ENCODE peak calls at places on chromosomes 4 and X, in seven cellular contexts. One of them, this sample, is unnamed.
A peak's percentile ranks its signal among the peaks of the same experiment; 100 is the strongest.

GRCh38 chr4:138891610-138892009 is 124.0 kb upstream of the NOCT start:
- DNase-seq in tibial artery: no peak
- DNase-seq in psoas muscle: no peak
- DNase-seq in H9: no peak
- DNase-seq in mammary epithelial cell: no peak
- DNase-seq in transverse colon: no peak
- DNase-seq in RWPE1: no peak
- DNase-seq in this sample: no peak

GRCh38 chr4:26474551-26474950 is 15.7 kb downstream of the CCKAR start:
- DNase-seq in RWPE1: no peak
- DNase-seq in mammary epithelial cell: no peak
- DNase-seq in transverse colon: no peak
- DNase-seq in psoas muscle: no peak
- DNase-seq in H9: no peak
- DNase-seq in tibial artery: no peak
- DNase-seq in this sample: no peak

GRCh38 chr4:53551281-53551864 is 39.9 kb downstream of the LNX1 start:
- DNase-seq in H9: no peak
- DNase-seq in psoas muscle: no peak
- DNase-seq in mammary epithelial cell: no peak
- DNase-seq in tibial artery: no peak
- DNase-seq in transverse colon: no peak
- DNase-seq in RWPE1: no peak
- DNase-seq in this sample: no peak

GRCh38 chrX:17425151-17425550 is 50.2 kb downstream of the NHS start:
- DNase-seq in RWPE1: no peak
- DNase-seq in mammary epithelial cell: no peak
- DNase-seq in H9: no peak
- DNase-seq in transverse colon: no peak
- DNase-seq in tibial artery: no peak
- DNase-seq in psoas muscle: no peak
- DNase-seq in this sample: no peak

GRCh38 chr4:41718907-41719306 is 29.6 kb downstream of the PHOX2B start:
- DNase-seq in RWPE1: peak; percentile 56
- DNase-seq in mammary epithelial cell: peak; percentile 30
- DNase-seq in transverse colon: no peak
- DNase-seq in H9: no peak
- DNase-seq in psoas muscle: no peak
- DNase-seq in tibial artery: no peak
- DNase-seq in this sample: no peak

GRCh38 chrX:11423362-11423818 is 130.2 kb downstream of the AMELX start:
- DNase-seq in H9: no peak
- DNase-seq in mammary epithelial cell: peak; percentile 30
- DNase-seq in tibial artery: peak; percentile 33
- DNase-seq in transverse colon: peak; percentile 35
- DNase-seq in RWPE1: no peak
- DNase-seq in psoas muscle: peak; percentile 15
- DNase-seq in this sample: no peak

GRCh38 chrX:28015993-28016392 is 34.7 kb upstream of the DCAF8L1 start:
- DNase-seq in transverse colon: no peak
- DNase-seq in RWPE1: no peak
- DNase-seq in psoas muscle: no peak
- DNase-seq in mammary epithelial cell: no peak
- DNase-seq in H9: no peak
- DNase-seq in tibial artery: no peak
- DNase-seq in this sample: no peak

GRCh38 chr4:78137538-78137937 is 80.4 kb downstream of the FRAS1 start:
- DNase-seq in H9: no peak
- DNase-seq in mammary epithelial cell: no peak
- DNase-seq in tibial artery: no peak
- DNase-seq in RWPE1: no peak
- DNase-seq in psoas muscle: no peak
- DNase-seq in transverse colon: no peak
- DNase-seq in this sample: no peak

GRCh38 chr4:53705972-53706371 is 114.7 kb upstream of the LNX1 start:
- DNase-seq in tibial artery: no peak
- DNase-seq in H9: no peak
- DNase-seq in transverse colon: no peak
- DNase-seq in psoas muscle: no peak
- DNase-seq in RWPE1: no peak
- DNase-seq in mammary epithelial cell: no peak
- DNase-seq in this sample: no peak

GRCh38 chr4:101857176-101857575 is 66.6 kb downstream of the BANK1 start:
- DNase-seq in psoas muscle: no peak
- DNase-seq in RWPE1: no peak
- DNase-seq in mammary epithelial cell: no peak
- DNase-seq in H9: no peak
- DNase-seq in tibial artery: no peak
- DNase-seq in transverse colon: no peak
- DNase-seq in this sample: no peak

GRCh38 chr4:107757860-107758476 is 37.9 kb upstream of the PAPSS1 start:
- DNase-seq in H9: no peak
- DNase-seq in psoas muscle: no peak
- DNase-seq in RWPE1: peak; percentile 20
- DNase-seq in tibial artery: no peak
- DNase-seq in mammary epithelial cell: no peak
- DNase-seq in transverse colon: no peak
- DNase-seq in this sample: no peak

GRCh38 chr4:150004481-150004880 is 73.8 kb upstream of the DCLK2 start:
- DNase-seq in RWPE1: no peak
- DNase-seq in H9: no peak
- DNase-seq in mammary epithelial cell: no peak
- DNase-seq in psoas muscle: no peak
- DNase-seq in transverse colon: no peak
- DNase-seq in tibial artery: no peak
- DNase-seq in this sample: no peak

GRCh38 chr4:168488800-168489404 is 8.0 kb upstream of the PALLD start:
- DNase-seq in mammary epithelial cell: no peak
- DNase-seq in transverse colon: no peak
- DNase-seq in tibial artery: no peak
- DNase-seq in RWPE1: no peak
- DNase-seq in H9: no peak
- DNase-seq in psoas muscle: no peak
- DNase-seq in this sample: no peak

GRCh38 chrX:106791495-106791894 is 11.0 kb upstream of the TBC1D8B start:
- DNase-seq in psoas muscle: no peak
- DNase-seq in RWPE1: no peak
- DNase-seq in H9: no peak
- DNase-seq in mammary epithelial cell: no peak
- DNase-seq in transverse colon: no peak
- DNase-seq in tibial artery: no peak
- DNase-seq in this sample: no peak

GRCh38 chr4:53987761-53988171 is 76.6 kb downstream of the CHIC2 start:
- DNase-seq in psoas muscle: no peak
- DNase-seq in transverse colon: no peak
- DNase-seq in mammary epithelial cell: peak; percentile 88
- DNase-seq in tibial artery: no peak
- DNase-seq in H9: no peak
- DNase-seq in RWPE1: peak; percentile 65
- DNase-seq in this sample: no peak

GRCh38 chr4:69154021-69154420 is 57.7 kb downstream of the UGT2B7 start:
- DNase-seq in tibial artery: no peak
- DNase-seq in transverse colon: no peak
- DNase-seq in psoas muscle: no peak
- DNase-seq in mammary epithelial cell: no peak
- DNase-seq in H9: no peak
- DNase-seq in RWPE1: no peak
- DNase-seq in this sample: no peak

DNA sequence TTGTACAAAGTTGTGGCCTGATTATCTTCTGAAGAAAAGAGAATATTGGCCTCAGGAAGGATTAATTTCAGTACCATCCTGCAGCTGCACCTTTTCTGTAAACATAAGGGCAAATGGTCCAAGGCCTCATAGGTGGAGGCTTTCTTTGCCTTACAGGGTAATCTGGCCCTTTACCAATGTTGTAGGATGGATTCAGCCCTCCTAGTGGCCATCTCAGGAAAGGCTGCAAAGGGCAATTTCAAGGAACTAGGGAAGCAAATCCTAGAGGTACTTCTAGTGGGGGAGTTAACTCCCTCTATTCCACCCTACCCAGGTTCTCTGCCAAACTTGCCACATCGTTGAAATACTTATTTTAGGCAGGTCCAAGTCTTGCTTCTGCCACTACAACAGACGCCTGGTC is 57.6 kb downstream of the UGT2B11 start:
- DNase-seq in mammary epithelial cell: peak; percentile 1
- DNase-seq in psoas muscle: no peak
- DNase-seq in H9: peak; percentile 62
- DNase-seq in tibial artery: no peak
- DNase-seq in transverse colon: no peak
- DNase-seq in RWPE1: no peak
- DNase-seq in this sample: no peak
- TF ChIP-seq CTCF in mammary epithelial cell: peak; percentile 54
- TF ChIP-seq CTCF in psoas muscle: no peak
- TF ChIP-seq CTCF in H9: peak; percentile 66
- TF ChIP-seq CTCF in tibial artery: no peak
- TF ChIP-seq CTCF in transverse colon: no peak
- TF ChIP-seq CTCF in RWPE1: no peak
- TF ChIP-seq CTCF in this sample: no peak

DNA sequence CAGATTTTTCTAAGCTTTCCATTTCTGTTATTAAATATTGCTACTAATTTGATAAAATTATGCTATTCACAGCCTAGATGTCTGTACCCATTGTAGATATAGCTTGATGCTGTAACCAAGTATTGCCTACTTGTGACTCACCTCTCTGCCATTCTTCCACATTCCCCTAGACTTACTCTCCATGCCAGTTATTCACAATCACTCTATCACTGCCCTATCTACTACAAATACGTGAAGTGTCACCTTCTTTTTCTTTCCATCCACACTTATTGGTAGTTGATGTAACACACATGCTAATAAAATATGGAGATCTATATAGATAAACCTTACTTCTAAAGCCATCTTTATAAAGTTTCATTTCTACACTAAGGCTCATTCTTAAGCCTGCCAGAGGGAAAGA is 179.4 kb upstream of the PACRGL start:
- DNase-seq in mammary epithelial cell: peak; percentile 51
- DNase-seq in transverse colon: no peak
- DNase-seq in H9: no peak
- DNase-seq in tibial artery: no peak
- DNase-seq in RWPE1: peak; percentile 66
- DNase-seq in psoas muscle: no peak
- DNase-seq in this sample: no peak
- H3K27ac ChIP-seq in mammary epithelial cell: no peak overlapping the region
- H3K27ac ChIP-seq in transverse colon: no peak overlapping the region
- H3K27ac ChIP-seq in H9: no peak overlapping the region
- H3K27ac ChIP-seq in tibial artery: no peak overlapping the region
- H3K27ac ChIP-seq in RWPE1: no peak overlapping the region
- H3K27ac ChIP-seq in psoas muscle: no peak overlapping the region
- H3K27ac ChIP-seq in this sample: no peak overlapping the region

DNA sequence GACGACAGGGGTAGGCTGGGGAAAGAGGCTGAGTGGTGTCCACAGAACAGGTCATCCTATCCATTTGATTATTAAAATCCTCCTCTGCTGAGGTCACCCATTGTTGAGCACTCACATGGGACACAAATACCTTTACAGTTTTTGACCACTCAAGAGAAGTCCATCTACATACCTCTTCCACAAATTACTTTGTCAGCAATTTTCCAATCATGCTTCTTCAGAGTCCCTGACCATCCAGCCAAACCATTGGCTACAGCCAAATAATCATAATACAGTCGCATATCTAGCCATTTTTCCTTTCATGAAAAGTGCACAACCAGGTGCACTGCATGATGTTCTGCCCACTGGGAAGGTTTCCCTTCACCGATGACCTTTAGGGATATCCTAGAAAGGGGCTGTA is 407.4 kb downstream of the TEX13C start:
- DNase-seq in tibial artery: no peak
- DNase-seq in psoas muscle: no peak
- DNase-seq in H9: no peak
- DNase-seq in transverse colon: no peak
- DNase-seq in RWPE1: no peak
- DNase-seq in mammary epithelial cell: no peak
- DNase-seq in this sample: no peak
- TF ChIP-seq CTCF in tibial artery: no peak
- TF ChIP-seq CTCF in psoas muscle: no peak
- TF ChIP-seq CTCF in H9: no peak
- TF ChIP-seq CTCF in transverse colon: no peak
- TF ChIP-seq CTCF in RWPE1: no peak
- TF ChIP-seq CTCF in mammary epithelial cell: no peak
- TF ChIP-seq CTCF in this sample: no peak

DNA sequence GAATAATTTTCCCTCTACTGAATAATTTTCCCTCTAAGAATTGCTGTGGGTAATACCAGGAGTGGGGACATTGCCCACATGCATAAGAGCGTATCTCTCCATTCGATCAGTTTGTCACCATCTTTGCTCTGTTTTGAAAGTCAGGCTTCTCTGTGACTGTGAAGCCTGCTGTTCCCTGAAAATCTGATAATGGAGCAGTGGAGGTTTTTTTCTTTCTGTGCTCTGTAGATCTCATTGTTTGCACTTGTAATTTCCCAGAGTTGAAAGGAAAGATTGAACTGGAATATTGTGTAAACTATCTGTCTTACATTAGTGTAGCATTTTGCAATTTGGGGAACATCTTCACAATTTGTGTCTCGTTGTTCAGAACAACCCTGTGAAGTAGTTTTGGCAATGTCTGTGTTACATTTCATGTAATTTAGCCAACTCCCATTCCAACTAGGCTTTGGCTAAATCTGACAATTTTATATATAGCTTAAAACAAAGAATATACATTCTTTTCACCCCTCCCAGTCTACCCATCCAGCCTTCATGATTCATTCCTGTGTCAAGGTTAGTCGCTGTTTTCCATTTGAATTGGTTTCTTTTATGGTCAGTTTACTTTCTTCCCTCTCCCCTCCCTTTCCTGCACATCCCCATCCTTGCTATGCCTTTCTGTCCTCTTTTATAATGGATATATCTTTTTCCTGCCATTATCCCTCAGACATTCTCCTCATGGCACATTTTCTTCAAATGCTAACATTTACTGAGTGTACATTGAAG is 4.5 kb downstream of the ZXDB start:
- DNase-seq in RWPE1: no peak
- DNase-seq in H9: no peak
- DNase-seq in psoas muscle: no peak
- DNase-seq in tibial artery: no peak
- DNase-seq in mammary epithelial cell: no peak
- DNase-seq in transverse colon: no peak
- DNase-seq in this sample: no peak
- H3K27ac ChIP-seq in RWPE1: no peak overlapping the region
- H3K27ac ChIP-seq in H9: no peak overlapping the region
- H3K27ac ChIP-seq in psoas muscle: no peak overlapping the region
- H3K27ac ChIP-seq in tibial artery: no peak overlapping the region
- H3K27ac ChIP-seq in mammary epithelial cell: peak overlapping the region; percentile 76
- H3K27ac ChIP-seq in transverse colon: peak overlapping the region; percentile 20
- H3K27ac ChIP-seq in this sample: no peak overlapping the region